ENCODE peak calls at places on chromosomes 16 and 17, in eight cellular contexts. One of them, this sample, is unnamed.

GRCh38 chr16:68188170-68188569 is 47.8 kb downstream of the ESRP2 start:
- DNase-seq in bronchial epithelial cell: no peak
- DNase-seq in activated T-cell treated with anti-CD3 and anti-CD28 coated beads, Interleukin-2, amount 50 U/mL, for 24 hours: no peak
- DNase-seq in Peyer's patch: no peak
- DNase-seq in fibroblast of villous mesenchyme: no peak
- DNase-seq in occipital lobe: no peak
- DNase-seq in ELR: no peak
- DNase-seq in activated effector memory CD4-positive, alpha-beta T cell treated with Interleukin-2 at 50 U/mL for 16 hours: no peak
- DNase-seq in this sample: no peak

GRCh38 chr16:22203091-22203490 is 3.0 kb upstream of the EEF2K start:
- DNase-seq in Peyer's patch: no peak
- DNase-seq in ELR: no peak
- DNase-seq in activated effector memory CD4-positive, alpha-beta T cell treated with Interleukin-2 at 50 U/mL for 16 hours: no peak
- DNase-seq in fibroblast of villous mesenchyme: no peak
- DNase-seq in bronchial epithelial cell: no peak
- DNase-seq in occipital lobe: no peak
- DNase-seq in activated T-cell treated with anti-CD3 and anti-CD28 coated beads, Interleukin-2, amount 50 U/mL, for 24 hours: no peak
- DNase-seq in this sample: no peak

GRCh38 chr16:73714976-73715375 is 581.6 kb upstream of the PSMD7 start:
- DNase-seq in occipital lobe: no peak
- DNase-seq in fibroblast of villous mesenchyme: no peak
- DNase-seq in activated T-cell treated with anti-CD3 and anti-CD28 coated beads, Interleukin-2, amount 50 U/mL, for 24 hours: no peak
- DNase-seq in bronchial epithelial cell: no peak
- DNase-seq in activated effector memory CD4-positive, alpha-beta T cell treated with Interleukin-2 at 50 U/mL for 16 hours: no peak
- DNase-seq in Peyer's patch: no peak
- DNase-seq in ELR: no peak
- DNase-seq in this sample: no peak

GRCh38 chr16:80274576-80275191 is 266.1 kb upstream of the DYNLRB2 start:
- DNase-seq in occipital lobe: no peak
- DNase-seq in bronchial epithelial cell: peak; percentile 89
- DNase-seq in ELR: peak; percentile 86
- DNase-seq in activated effector memory CD4-positive, alpha-beta T cell treated with Interleukin-2 at 50 U/mL for 16 hours: no peak
- DNase-seq in Peyer's patch: no peak
- DNase-seq in fibroblast of villous mesenchyme: peak; percentile 6
- DNase-seq in activated T-cell treated with anti-CD3 and anti-CD28 coated beads, Interleukin-2, amount 50 U/mL, for 24 hours: no peak
- DNase-seq in this sample: no peak

GRCh38 chr17:66540131-66540781 is 237.8 kb downstream of the PRKCA start:
- DNase-seq in activated effector memory CD4-positive, alpha-beta T cell treated with Interleukin-2 at 50 U/mL for 16 hours: no peak
- DNase-seq in occipital lobe: peak; percentile 90
- DNase-seq in bronchial epithelial cell: no peak
- DNase-seq in activated T-cell treated with anti-CD3 and anti-CD28 coated beads, Interleukin-2, amount 50 U/mL, for 24 hours: no peak
- DNase-seq in fibroblast of villous mesenchyme: peak; percentile 81
- DNase-seq in Peyer's patch: no peak
- DNase-seq in ELR: peak; percentile 95
- DNase-seq in this sample: no peak

GRCh38 chr17:2911035-2911754 is 115.0 kb downstream of the RAP1GAP2 start:
- DNase-seq in occipital lobe: no peak
- DNase-seq in activated effector memory CD4-positive, alpha-beta T cell treated with Interleukin-2 at 50 U/mL for 16 hours: no peak
- DNase-seq in bronchial epithelial cell: no peak
- DNase-seq in ELR: no peak
- DNase-seq in fibroblast of villous mesenchyme: no peak
- DNase-seq in activated T-cell treated with anti-CD3 and anti-CD28 coated beads, Interleukin-2, amount 50 U/mL, for 24 hours: no peak
- DNase-seq in Peyer's patch: no peak
- DNase-seq in this sample: no peak

GRCh38 chr16:83835972-83836566 is 28.3 kb downstream of the HSBP1 start:
- DNase-seq in activated T-cell treated with anti-CD3 and anti-CD28 coated beads, Interleukin-2, amount 50 U/mL, for 24 hours: no peak
- DNase-seq in occipital lobe: no peak
- DNase-seq in activated effector memory CD4-positive, alpha-beta T cell treated with Interleukin-2 at 50 U/mL for 16 hours: no peak
- DNase-seq in Peyer's patch: no peak
- DNase-seq in bronchial epithelial cell: peak; percentile 71
- DNase-seq in fibroblast of villous mesenchyme: peak; percentile 83
- DNase-seq in ELR: peak; percentile 82
- DNase-seq in this sample: no peak

GRCh38 chr16:53609536-53609935 is 94.1 kb downstream of the RPGRIP1L start:
- DNase-seq in occipital lobe: no peak
- DNase-seq in bronchial epithelial cell: no peak
- DNase-seq in activated effector memory CD4-positive, alpha-beta T cell treated with Interleukin-2 at 50 U/mL for 16 hours: no peak
- DNase-seq in fibroblast of villous mesenchyme: no peak
- DNase-seq in activated T-cell treated with anti-CD3 and anti-CD28 coated beads, Interleukin-2, amount 50 U/mL, for 24 hours: no peak
- DNase-seq in Peyer's patch: no peak
- DNase-seq in ELR: no peak
- DNase-seq in this sample: no peak

GRCh38 chr17:64297467-64298088 is 34.5 kb upstream of the TEX2 start:
- DNase-seq in bronchial epithelial cell: no peak
- DNase-seq in activated effector memory CD4-positive, alpha-beta T cell treated with Interleukin-2 at 50 U/mL for 16 hours: no peak
- DNase-seq in fibroblast of villous mesenchyme: no peak
- DNase-seq in occipital lobe: no peak
- DNase-seq in Peyer's patch: no peak
- DNase-seq in activated T-cell treated with anti-CD3 and anti-CD28 coated beads, Interleukin-2, amount 50 U/mL, for 24 hours: no peak
- DNase-seq in ELR: no peak
- DNase-seq in this sample: no peak

GRCh38 chr16:4239020-4239419 is 2.9 kb downstream of the SRL start:
- DNase-seq in activated T-cell treated with anti-CD3 and anti-CD28 coated beads, Interleukin-2, amount 50 U/mL, for 24 hours: no peak
- DNase-seq in bronchial epithelial cell: no peak
- DNase-seq in ELR: no peak
- DNase-seq in occipital lobe: no peak
- DNase-seq in fibroblast of villous mesenchyme: no peak
- DNase-seq in Peyer's patch: no peak
- DNase-seq in activated effector memory CD4-positive, alpha-beta T cell treated with Interleukin-2 at 50 U/mL for 16 hours: no peak
- DNase-seq in this sample: no peak

GRCh38 chr16:27350006-27350405 is 36.2 kb downstream of the IL4R start:
- DNase-seq in fibroblast of villous mesenchyme: no peak
- DNase-seq in ELR: no peak
- DNase-seq in occipital lobe: no peak
- DNase-seq in activated T-cell treated with anti-CD3 and anti-CD28 coated beads, Interleukin-2, amount 50 U/mL, for 24 hours: no peak
- DNase-seq in bronchial epithelial cell: no peak
- DNase-seq in Peyer's patch: no peak
- DNase-seq in activated effector memory CD4-positive, alpha-beta T cell treated with Interleukin-2 at 50 U/mL for 16 hours: no peak
- DNase-seq in this sample: no peak

GRCh38 chr17:82876602-82877391 is 37.0 kb upstream of the ZNF750 start:
- DNase-seq in ELR: peak; percentile 49
- DNase-seq in fibroblast of villous mesenchyme: peak; percentile 83
- DNase-seq in bronchial epithelial cell: peak; percentile 80
- DNase-seq in activated effector memory CD4-positive, alpha-beta T cell treated with Interleukin-2 at 50 U/mL for 16 hours: no peak
- DNase-seq in activated T-cell treated with anti-CD3 and anti-CD28 coated beads, Interleukin-2, amount 50 U/mL, for 24 hours: no peak
- DNase-seq in occipital lobe: peak; percentile 66
- DNase-seq in Peyer's patch: peak; percentile 67
- DNase-seq in this sample: no peak

GRCh38 chr16:47180073-47180472 is 36.3 kb upstream of the NETO2 start:
- DNase-seq in occipital lobe: no peak
- DNase-seq in bronchial epithelial cell: no peak
- DNase-seq in activated effector memory CD4-positive, alpha-beta T cell treated with Interleukin-2 at 50 U/mL for 16 hours: no peak
- DNase-seq in activated T-cell treated with anti-CD3 and anti-CD28 coated beads, Interleukin-2, amount 50 U/mL, for 24 hours: no peak
- DNase-seq in ELR: no peak
- DNase-seq in fibroblast of villous mesenchyme: no peak
- DNase-seq in Peyer's patch: no peak
- DNase-seq in this sample: no peak

GRCh38 chr17:14119546-14119945 is 50.2 kb downstream of the COX10 start:
- DNase-seq in bronchial epithelial cell: no peak
- DNase-seq in fibroblast of villous mesenchyme: no peak
- DNase-seq in activated effector memory CD4-positive, alpha-beta T cell treated with Interleukin-2 at 50 U/mL for 16 hours: no peak
- DNase-seq in activated T-cell treated with anti-CD3 and anti-CD28 coated beads, Interleukin-2, amount 50 U/mL, for 24 hours: no peak
- DNase-seq in ELR: no peak
- DNase-seq in Peyer's patch: no peak
- DNase-seq in occipital lobe: no peak
- DNase-seq in this sample: no peak

GRCh38 chr17:56523042-56523441 is 70.5 kb upstream of the NOG start:
- DNase-seq in activated effector memory CD4-positive, alpha-beta T cell treated with Interleukin-2 at 50 U/mL for 16 hours: no peak
- DNase-seq in Peyer's patch: no peak
- DNase-seq in ELR: no peak
- DNase-seq in occipital lobe: no peak
- DNase-seq in fibroblast of villous mesenchyme: no peak
- DNase-seq in bronchial epithelial cell: no peak
- DNase-seq in activated T-cell treated with anti-CD3 and anti-CD28 coated beads, Interleukin-2, amount 50 U/mL, for 24 hours: no peak
- DNase-seq in this sample: no peak

GRCh38 chr17:49015924-49016774 is 19.0 kb downstream of the IGF2BP1 start:
- DNase-seq in Peyer's patch: no peak
- DNase-seq in activated T-cell treated with anti-CD3 and anti-CD28 coated beads, Interleukin-2, amount 50 U/mL, for 24 hours: no peak
- DNase-seq in fibroblast of villous mesenchyme: no peak
- DNase-seq in bronchial epithelial cell: no peak
- DNase-seq in occipital lobe: no peak
- DNase-seq in activated effector memory CD4-positive, alpha-beta T cell treated with Interleukin-2 at 50 U/mL for 16 hours: no peak
- DNase-seq in ELR: peak; percentile 29
- DNase-seq in this sample: no peak

GRCh38 chr17:39867891-39868553 is at the start of gene ZPBP2:
- DNase-seq in fibroblast of villous mesenchyme: no peak
- DNase-seq in occipital lobe: no peak
- DNase-seq in Peyer's patch: peak; percentile 60
- DNase-seq in bronchial epithelial cell: no peak
- DNase-seq in ELR: no peak
- DNase-seq in activated T-cell treated with anti-CD3 and anti-CD28 coated beads, Interleukin-2, amount 50 U/mL, for 24 hours: peak; percentile 75
- DNase-seq in activated effector memory CD4-positive, alpha-beta T cell treated with Interleukin-2 at 50 U/mL for 16 hours: peak; percentile 47
- DNase-seq in this sample: no peak